ENCODE peak calls at places on chromosome 20, in eight cellular contexts. V, T, S, Z, O, N, F and A are unnamed samples.

GRCh38 chr20:8930691-8931090 is 138.2 kb upstream of the PLCB4 start:
- DNase-seq in N (no peak), Z (no peak), O (no peak), S (no peak), F (no peak), T (no peak), V (no peak), A (no peak)

GRCh38 chr20:1415667-1416468 is 23.0 kb upstream of the FKBP1A start:
- DNase-seq in T (no peak), O (no peak), F (no peak), V (no peak), Z (no peak), S (no peak), N (peak; percentile 76), A (peak; percentile 93)

GRCh38 chr20:8943638-8944037 is 125.2 kb upstream of the PLCB4 start:
- DNase-seq in V (no peak), N (no peak), F (no peak), S (no peak), T (no peak), Z (no peak), O (no peak), A (no peak)

GRCh38 chr20:62766716-62767115 is 29.6 kb upstream of the MRGBP start:
- DNase-seq in O (peak; percentile 87), V (no peak), N (no peak), S (no peak), Z (no peak), F (no peak), T (no peak), A (no peak)

GRCh38 chr20:42553374-42553773 is 636.3 kb downstream of the PTPRT start:
- DNase-seq in V (no peak), O (no peak), Z (no peak), F (no peak), T (no peak), S (no peak), N (no peak), A (no peak)

GRCh38 chr20:2507875-2508630 is 662 bp downstream of the ZNF343 start:
- DNase-seq in O (no peak), V (no peak), T (no peak), N (peak; percentile 13), F (peak; percentile 7), Z (no peak), S (no peak), A (no peak)

GRCh38 chr20:39299783-39300182 is 337.6 kb downstream of the DHX35 start:
- DNase-seq in T (no peak), N (no peak), F (no peak), Z (no peak), O (no peak), V (no peak), S (no peak), A (no peak)

GRCh38 chr20:2197166-2197565 is 95.5 kb downstream of the STK35 start:
- DNase-seq in V (no peak), Z (no peak), N (no peak), F (no peak), S (no peak), O (no peak), T (no peak), A (no peak)

GRCh38 chr20:44706371-44707258 is 8.6 kb upstream of the CCN5 start:
- DNase-seq in F (no peak), Z (no peak), T (no peak), S (no peak), V (no peak), O (no peak), N (no peak), A (no peak)

GRCh38 chr20:45685896-45686295 is 15.9 kb upstream of the WFDC11 start:
- DNase-seq in T (no peak), Z (no peak), N (no peak), V (no peak), F (no peak), S (no peak), O (no peak), A (peak; percentile 73)